ENCODE peak calls at places on chromosomes 12 and 14, in four cellular contexts. T is K562, L is GM12878, X is HepG2. S is an unnamed sample.

GRCh38 chr14:92209141-92209540 is 87.4 kb downstream of the CPSF2 start:
- DNase-seq in L (no peak), X (no peak), T (no peak), S (no peak)

GRCh38 chr12:32322354-32322753 is 77.0 kb upstream of the FGD4 start:
- DNase-seq in L (no peak), T (no peak), X (no peak), S (no peak)

GRCh38 chr12:10952645-10953044 is 13.6 kb upstream of the TAS2R14 start:
- DNase-seq in L (no peak), X (no peak), T (no peak), S (no peak)

GRCh38 chr14:28704153-28704552 is 62.4 kb upstream of the FOXG1 start:
- DNase-seq in X (no peak), T (no peak), L (no peak), S (no peak)

GRCh38 chr12:94637714-94638113 is 12.6 kb downstream of the TMCC3 start:
- DNase-seq in T (no peak), L (no peak), X (peak; percentile 16), S (no peak)

GRCh38 chr12:59046763-59047534 is 126.6 kb upstream of the LRIG3 start:
- DNase-seq in T (no peak), X (no peak), L (no peak), S (peak; percentile 11)

GRCh38 chr14:36014236-36014635 is 162.3 kb downstream of the PTCSC3 start:
- DNase-seq in T (no peak), L (no peak), X (no peak), S (no peak)

GRCh38 chr12:50166776-50167025 is 468 bp downstream of the CERS5 start:
- DNase-seq in X (no peak), L (no peak), T (peak; percentile 56), S (no peak)

GRCh38 chr12:44876554-44877275 is 600 bp upstream of the NELL2 start:
- DNase-seq in X (no peak), L (no peak), T (peak; percentile 8), S (peak; percentile 82)

GRCh38 chr12:55925371-55925770 is 2.3 kb downstream of the PYM1 start:
- DNase-seq in L (no peak), T (no peak), X (no peak), S (no peak)

GRCh38 chr14:46580941-46581671 is 70.5 kb downstream of the RPL10L start:
- DNase-seq in L (no peak), T (peak; percentile 25), X (peak; percentile 16), S (peak; percentile 0)

GRCh38 chr12:57836442-57837375 is 9.8 kb downstream of the CTDSP2 start:
- DNase-seq in L (no peak), X (no peak), T (peak; percentile 82), S (no peak)

GRCh38 chr12:40105515-40106201 is at the start of gene SLC2A13:
- DNase-seq in T (peak; percentile 83), X (peak; percentile 42), L (no peak), S (peak; percentile 97)

GRCh38 chr14:80867091-80867490 is 74.4 kb downstream of the CEP128 start:
- DNase-seq in L (no peak), T (no peak), X (no peak), S (no peak)

GRCh38 chr12:102216086-102216691 is 18.6 kb upstream of the PMCH start:
- DNase-seq in X (no peak), L (no peak), T (peak; percentile 16), S (no peak)

GRCh38 chr14:24231263-24232120 is 675 bp downstream of the NEDD8 start:
- DNase-seq in X (peak; percentile 40), L (no peak), T (peak; percentile 18), S (peak; percentile 57)

GRCh38 chr12:64678248-64678647 is 68.0 kb downstream of the RASSF3 start:
- DNase-seq in X (no peak), T (no peak), L (no peak), S (no peak)

GRCh38 chr12:9750276-9751203 is 10.2 kb downstream of the CD69 start:
- DNase-seq in L (no peak), X (peak; percentile 47), T (peak; percentile 82), S (peak; percentile 67)

GRCh38 chr12:105257321-105257728 is 21.4 kb upstream of the APPL2 start:
- DNase-seq in X (no peak), T (no peak), L (no peak), S (no peak)

GRCh38 chr12:121718653-121719239 is 6.2 kb downstream of the TMEM120B start:
- DNase-seq in X (no peak), T (peak; percentile 21), L (no peak), S (no peak)
- TF ChIP-seq NFIC in X (no peak), T (no peak), L (no peak), S (no peak)

DNA sequence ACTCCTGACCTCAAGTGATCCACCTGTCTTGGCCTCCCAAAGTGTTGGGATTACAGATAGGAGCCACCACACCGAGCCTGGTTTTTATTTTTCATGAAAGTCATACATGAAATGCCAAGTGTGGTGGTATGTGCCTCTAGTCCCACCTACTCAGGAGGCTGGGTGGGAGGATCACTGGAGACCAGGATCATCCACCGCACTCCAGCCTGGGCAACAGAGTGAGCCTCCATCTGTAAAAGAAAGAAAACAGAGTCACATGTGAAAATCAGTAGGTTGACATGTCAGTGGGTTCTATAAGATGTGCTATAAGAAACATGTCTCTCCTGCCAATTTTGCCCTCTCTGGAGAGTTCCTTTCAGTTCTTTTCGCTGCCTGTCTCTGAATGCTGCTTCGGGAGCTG is 28.2 kb downstream of the ANKRD9 start:
- DNase-seq in T (no peak), L (no peak), X (no peak), S (no peak)
- TF ChIP-seq NFIC in T (no peak), L (no peak), X (no peak), S (no peak)

GRCh38 chr14:61516957-61517356 is 178.4 kb upstream of the HIF1A start:
- DNase-seq in L (no peak), T (no peak), X (no peak), S (no peak)

GRCh38 chr14:61515436-61516124 is 179.7 kb upstream of the HIF1A start:
- DNase-seq in X (no peak), T (no peak), L (no peak), S (no peak)

GRCh38 chr14:61514927-61515326 is 180.4 kb upstream of the HIF1A start:
- DNase-seq in T (no peak), X (no peak), L (no peak), S (no peak)

GRCh38 chr14:61517861-61518802 is 177.2 kb upstream of the HIF1A start:
- DNase-seq in L (peak; percentile 48), X (peak; percentile 68), T (no peak), S (no peak)

GRCh38 chr14:61516125-61516740 is 179.1 kb upstream of the HIF1A start:
- DNase-seq in L (no peak), T (no peak), X (no peak), S (no peak)
- TF ChIP-seq NFIC in L (no peak), T (no peak), X (no peak), S (no peak)

GRCh38 chr12:110176745-110177144 is 52.6 kb downstream of the IFT81 start:
- DNase-seq in T (no peak), L (no peak), X (no peak), S (peak; percentile 38)
- TF ChIP-seq NFIC in T (peak; percentile 13), L (no peak), X (no peak), S (peak; percentile 43)

GRCh38 chr12:121209629-121210572 is at the start of gene P2RX4:
- DNase-seq in L (peak; percentile 44), X (peak; percentile 64), T (peak; percentile 92), S (peak; percentile 97)
- TF ChIP-seq NFIC in L (no peak), X (no peak), T (peak; percentile 52), S (no peak)